ENCODE peak calls at places on chromosomes 2 and 18, in six cellular contexts. P is fibroblast of lung; I is stimulated activated CD4-positive, alpha-beta T cell treated with anti-CD3 and anti-CD28 coated beads, Interleukin-12 subunit alpha, Interleukin-12 subunit beta, amount 100 ng/mL, for 4 hours; R is NCI-H524; B is Ammon's horn; M is HFFc6. F is an unnamed sample.

GRCh38 chr2:112692496-112692911 is 28.3 kb upstream of the NT5DC4 start:
- DNase-seq in I (peak), R (no peak), P (peak), B (no peak), M (peak), F (peak)

GRCh38 chr2:28624436-28624797 is 127.2 kb upstream of the PPP1CB start:
- DNase-seq in R (no peak), B (no peak), M (no peak), P (no peak), I (no peak), F (no peak)

GRCh38 chr2:36357506-36358316 is 2.1 kb downstream of the CRIM1 start:
- DNase-seq in M (peak), B (peak), R (peak), P (peak), I (peak), F (no peak)

GRCh38 chr2:47941936-47942335 is 35.6 kb upstream of the FBXO11 start:
- DNase-seq in B (no peak), R (no peak), I (no peak), P (no peak), M (no peak), F (no peak)

GRCh38 chr18:79657342-79657996 is 22.1 kb upstream of the CTDP1 start:
- DNase-seq in R (peak), M (no peak), B (no peak), I (no peak), P (no peak), F (no peak)

GRCh38 chr2:118737690-118738089 is 109.8 kb downstream of the EN1 start:
- DNase-seq in M (no peak), I (no peak), P (no peak), B (no peak), R (no peak), F (no peak)

GRCh38 chr18:61831071-61831470 is 61.7 kb downstream of the RNF152 start:
- DNase-seq in P (peak), M (peak), B (peak), I (no peak), R (peak), F (no peak)

GRCh38 chr2:72923833-72924352 is 6.6 kb downstream of the EMX1 start:
- DNase-seq in R (no peak), I (no peak), B (no peak), M (no peak), P (no peak), F (no peak)

GRCh38 chr2:188582206-188582605 is 290.5 kb downstream of the GULP1 start:
- DNase-seq in P (no peak), M (no peak), I (no peak), B (no peak), R (no peak), F (no peak)

F was measured in activated CD4-positive, alpha-beta T cell treated with anti-CD3 and anti-CD28 coated beads, Interleukin-2, amount 10 ng/mL, durations not matched to agents 7 days and 5 days.